ENCODE peak calls at places on chromosomes 16 and 17, in five cellular contexts. One of them, this sample, is unnamed. For H3K9me3, the result is how much of the 10 kb centered on the place peaks cover.

GRCh38 chr16:23842137-23842600 is 6.4 kb downstream of the PRKCB start:
- DNase-seq in fibroblast of lung: no peak
- DNase-seq in SJCRH30: no peak
- DNase-seq in CD8-positive, alpha-beta T cell: no peak
- DNase-seq in T-helper 17 cell: no peak
- DNase-seq in this sample: no peak

GRCh38 chr16:80716564-80717139 is 87.7 kb downstream of the CDYL2 start:
- DNase-seq in fibroblast of lung: no peak
- DNase-seq in SJCRH30: no peak
- DNase-seq in CD8-positive, alpha-beta T cell: no peak
- DNase-seq in T-helper 17 cell: no peak
- DNase-seq in this sample: no peak

GRCh38 chr17:57626520-57627210 is 118.4 kb downstream of the CCDC182 start:
- DNase-seq in fibroblast of lung: no peak
- DNase-seq in SJCRH30: no peak
- DNase-seq in CD8-positive, alpha-beta T cell: no peak
- DNase-seq in T-helper 17 cell: no peak
- DNase-seq in this sample: no peak

GRCh38 chr17:42179911-42180410 is 981 bp downstream of the KCNH4 start:
- DNase-seq in fibroblast of lung: peak
- DNase-seq in SJCRH30: peak
- DNase-seq in CD8-positive, alpha-beta T cell: no peak
- DNase-seq in T-helper 17 cell: no peak
- DNase-seq in this sample: peak

GRCh38 chr17:42881768-42882565 is 18.6 kb upstream of the G6PC1 start:
- DNase-seq in fibroblast of lung: no peak
- DNase-seq in SJCRH30: no peak
- DNase-seq in CD8-positive, alpha-beta T cell: no peak
- DNase-seq in T-helper 17 cell: no peak
- DNase-seq in this sample: no peak

GRCh38 chr16:70699696-70700095 is 13.8 kb upstream of the MTSS2 start:
- DNase-seq in fibroblast of lung: no peak
- DNase-seq in SJCRH30: no peak
- DNase-seq in CD8-positive, alpha-beta T cell: no peak
- DNase-seq in T-helper 17 cell: no peak
- DNase-seq in this sample: no peak

GRCh38 chr16:56349086-56349415 is 76.3 kb downstream of the AMFR start:
- DNase-seq in fibroblast of lung: no peak
- DNase-seq in SJCRH30: no peak
- DNase-seq in CD8-positive, alpha-beta T cell: no peak
- DNase-seq in T-helper 17 cell: no peak
- DNase-seq in this sample: no peak

GRCh38 chr17:69710926-69711325 is 296.4 kb downstream of the MAP2K6 start:
- DNase-seq in fibroblast of lung: no peak
- DNase-seq in SJCRH30: no peak
- DNase-seq in CD8-positive, alpha-beta T cell: no peak
- DNase-seq in T-helper 17 cell: no peak
- DNase-seq in this sample: no peak

GRCh38 chr17:3636908-3637373 is 381 bp downstream of the CTNS start:
- DNase-seq in fibroblast of lung: no peak
- DNase-seq in SJCRH30: no peak
- DNase-seq in CD8-positive, alpha-beta T cell: no peak
- DNase-seq in T-helper 17 cell: no peak
- DNase-seq in this sample: peak

GRCh38 chr16:19694989-19695388 is 23.0 kb downstream of the KNOP1 start:
- DNase-seq in fibroblast of lung: no peak
- DNase-seq in SJCRH30: no peak
- DNase-seq in CD8-positive, alpha-beta T cell: no peak
- DNase-seq in T-helper 17 cell: no peak
- DNase-seq in this sample: no peak

GRCh38 chr16:49023095-49023494 is 258.5 kb downstream of the CBLN1 start:
- DNase-seq in fibroblast of lung: peak
- DNase-seq in SJCRH30: peak
- DNase-seq in CD8-positive, alpha-beta T cell: no peak
- DNase-seq in T-helper 17 cell: no peak
- DNase-seq in this sample: no peak

GRCh38 chr16:77965346-77965745 is 57.0 kb upstream of the CLEC3A start:
- DNase-seq in fibroblast of lung: no peak
- DNase-seq in SJCRH30: no peak
- DNase-seq in CD8-positive, alpha-beta T cell: no peak
- DNase-seq in T-helper 17 cell: no peak
- DNase-seq in this sample: no peak

GRCh38 chr17:76537578-76538280 is at the start of gene CYGB:
- DNase-seq in fibroblast of lung: peak
- DNase-seq in SJCRH30: no peak
- DNase-seq in CD8-positive, alpha-beta T cell: no peak
- DNase-seq in T-helper 17 cell: no peak
- DNase-seq in this sample: peak

GRCh38 chr16:49602201-49603041 is 228.8 kb downstream of the C16orf78 start:
- DNase-seq in fibroblast of lung: no peak
- DNase-seq in SJCRH30: no peak
- DNase-seq in CD8-positive, alpha-beta T cell: no peak
- DNase-seq in T-helper 17 cell: no peak
- DNase-seq in this sample: peak

GRCh38 chr16:12470311-12471229 is 333.1 kb downstream of the CPPED1 start:
- DNase-seq in fibroblast of lung: peak
- DNase-seq in SJCRH30: no peak
- DNase-seq in CD8-positive, alpha-beta T cell: no peak
- DNase-seq in T-helper 17 cell: no peak
- DNase-seq in this sample: peak

GRCh38 chr16:77624085-77624484 is 98.2 kb upstream of the NUDT7 start:
- DNase-seq in fibroblast of lung: no peak
- DNase-seq in SJCRH30: no peak
- DNase-seq in CD8-positive, alpha-beta T cell: no peak
- DNase-seq in T-helper 17 cell: no peak
- DNase-seq in this sample: no peak

GRCh38 chr17:77297693-77298666 is 157.2 kb downstream of the SEC14L1 start:
- DNase-seq in fibroblast of lung: no peak
- DNase-seq in SJCRH30: no peak
- DNase-seq in CD8-positive, alpha-beta T cell: no peak
- DNase-seq in T-helper 17 cell: no peak
- DNase-seq in this sample: no peak

GRCh38 chr17:7322520-7323194 is 6.5 kb downstream of the NEURL4 start:
- DNase-seq in fibroblast of lung: no peak
- DNase-seq in SJCRH30: no peak
- DNase-seq in CD8-positive, alpha-beta T cell: no peak
- DNase-seq in T-helper 17 cell: no peak
- DNase-seq in this sample: no peak

GRCh38 chr16:48534601-48535340 is 75.2 kb downstream of the N4BP1 start:
- DNase-seq in fibroblast of lung: no peak
- DNase-seq in SJCRH30: no peak
- DNase-seq in CD8-positive, alpha-beta T cell: no peak
- DNase-seq in T-helper 17 cell: no peak
- DNase-seq in this sample: no peak

GRCh38 chr17:66526827-66527226 is 224.4 kb downstream of the PRKCA start:
- DNase-seq in fibroblast of lung: no peak
- DNase-seq in SJCRH30: peak
- DNase-seq in CD8-positive, alpha-beta T cell: no peak
- DNase-seq in T-helper 17 cell: no peak
- DNase-seq in this sample: no peak

GRCh38 chr16:19499481-19499880 is 22.4 kb downstream of the GDE1 start:
- DNase-seq in fibroblast of lung: no peak
- DNase-seq in SJCRH30: no peak
- DNase-seq in CD8-positive, alpha-beta T cell: no peak
- DNase-seq in T-helper 17 cell: no peak
- DNase-seq in this sample: no peak

GRCh38 chr17:36594626-36595401 is 3.1 kb downstream of the DHRS11 start:
- DNase-seq in fibroblast of lung: no peak
- DNase-seq in SJCRH30: no peak
- DNase-seq in CD8-positive, alpha-beta T cell: no peak
- DNase-seq in T-helper 17 cell: no peak
- DNase-seq in this sample: no peak

GRCh38 chr16:14375132-14375491 is 254.9 kb downstream of the PARN start:
- DNase-seq in fibroblast of lung: no peak
- DNase-seq in SJCRH30: no peak
- DNase-seq in CD8-positive, alpha-beta T cell: no peak
- DNase-seq in T-helper 17 cell: no peak
- DNase-seq in this sample: peak

GRCh38 chr17:64326420-64327054 is 63.5 kb upstream of the TEX2 start:
- DNase-seq in fibroblast of lung: peak
- DNase-seq in SJCRH30: no peak
- DNase-seq in CD8-positive, alpha-beta T cell: no peak
- DNase-seq in T-helper 17 cell: no peak
- DNase-seq in this sample: peak

GRCh38 chr17:57195790-57196460 is 60.4 kb upstream of the MSI2 start:
- DNase-seq in fibroblast of lung: peak
- DNase-seq in SJCRH30: no peak
- DNase-seq in CD8-positive, alpha-beta T cell: no peak
- DNase-seq in T-helper 17 cell: no peak
- DNase-seq in this sample: no peak

GRCh38 chr17:63402808-63403207 is 43.3 kb downstream of the CYB561 start:
- DNase-seq in fibroblast of lung: peak
- DNase-seq in SJCRH30: peak
- DNase-seq in CD8-positive, alpha-beta T cell: no peak
- DNase-seq in T-helper 17 cell: no peak
- DNase-seq in this sample: peak

GRCh38 chr16:3874242-3874641 is 6.3 kb downstream of the CREBBP start:
- DNase-seq in fibroblast of lung: no peak
- DNase-seq in SJCRH30: no peak
- DNase-seq in CD8-positive, alpha-beta T cell: no peak
- DNase-seq in T-helper 17 cell: no peak
- DNase-seq in this sample: no peak

GRCh38 chr17:27224526-27225315 is 69.2 kb upstream of the WSB1 start:
- DNase-seq in fibroblast of lung: peak
- DNase-seq in SJCRH30: no peak
- DNase-seq in CD8-positive, alpha-beta T cell: no peak
- DNase-seq in T-helper 17 cell: no peak
- DNase-seq in this sample: no peak

GRCh38 chr16:75169899-75170405 is 21.6 kb downstream of the ZFP1 start:
- DNase-seq in fibroblast of lung: no peak
- DNase-seq in SJCRH30: no peak
- DNase-seq in CD8-positive, alpha-beta T cell: no peak
- DNase-seq in T-helper 17 cell: no peak
- DNase-seq in this sample: no peak

GRCh38 chr16:75179208-75179607 is 27.8 kb downstream of the CTRB2 start:
- DNase-seq in fibroblast of lung: no peak
- DNase-seq in SJCRH30: no peak
- DNase-seq in CD8-positive, alpha-beta T cell: no peak
- DNase-seq in T-helper 17 cell: no peak
- DNase-seq in this sample: no peak

GRCh38 chr16:75176926-75177325 is 28.6 kb downstream of the ZFP1 start:
- DNase-seq in fibroblast of lung: no peak
- DNase-seq in SJCRH30: no peak
- DNase-seq in CD8-positive, alpha-beta T cell: no peak
- DNase-seq in T-helper 17 cell: no peak
- DNase-seq in this sample: no peak

GRCh38 chr16:75172578-75172977 is 24.3 kb downstream of the ZFP1 start:
- DNase-seq in fibroblast of lung: no peak
- DNase-seq in SJCRH30: no peak
- DNase-seq in CD8-positive, alpha-beta T cell: no peak
- DNase-seq in T-helper 17 cell: no peak
- DNase-seq in this sample: no peak

DNA sequence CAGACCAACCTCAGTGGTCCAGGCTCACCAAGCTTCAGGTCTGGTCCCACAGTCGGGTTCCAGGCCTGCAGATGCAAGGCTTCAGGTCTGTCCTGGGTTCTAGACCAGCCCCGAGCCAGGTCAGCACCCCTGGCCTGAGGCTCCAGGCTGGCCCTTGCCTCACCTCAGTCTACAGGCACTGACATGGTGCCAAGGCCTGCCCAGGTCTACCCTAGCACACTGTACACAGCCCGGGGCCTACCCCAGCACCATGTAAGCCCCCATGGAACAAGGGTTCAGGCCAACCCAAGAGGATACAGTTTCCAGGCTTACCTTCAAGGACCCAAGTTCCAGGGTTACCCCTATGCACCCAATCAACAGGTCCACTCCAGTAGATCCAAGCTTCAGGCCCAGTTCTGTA is 26.8 kb downstream of the ZFP1 start:
- DNase-seq in fibroblast of lung: no peak
- DNase-seq in SJCRH30: no peak
- DNase-seq in CD8-positive, alpha-beta T cell: no peak
- DNase-seq in T-helper 17 cell: no peak
- DNase-seq in this sample: no peak
- H3K9me3 ChIP-seq in fibroblast of lung: under half
- H3K9me3 ChIP-seq in SJCRH30: under half
- H3K9me3 ChIP-seq in CD8-positive, alpha-beta T cell: under half
- H3K9me3 ChIP-seq in T-helper 17 cell: under half
- H3K9me3 ChIP-seq in this sample: half or more

DNA sequence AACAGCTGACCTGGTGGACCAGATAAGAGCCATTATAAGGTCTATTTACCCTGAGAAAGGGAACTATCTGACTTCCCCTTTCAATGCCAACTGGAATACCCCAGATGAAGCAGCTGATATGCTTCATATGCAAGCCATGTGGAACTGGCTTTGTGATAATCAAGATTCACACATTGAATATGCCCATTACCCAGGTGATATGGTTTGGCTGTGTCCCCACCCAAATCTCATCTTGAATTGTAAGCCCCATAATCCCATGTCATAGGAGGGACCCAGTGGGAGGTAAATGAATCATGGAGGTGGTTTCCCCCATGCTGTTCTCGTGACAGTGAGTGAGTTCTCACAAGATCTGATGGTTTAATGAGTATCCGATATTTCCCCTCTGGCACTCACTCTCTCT is 42.1 kb downstream of the IKZF3 start:
- DNase-seq in fibroblast of lung: no peak
- DNase-seq in SJCRH30: no peak
- DNase-seq in CD8-positive, alpha-beta T cell: no peak
- DNase-seq in T-helper 17 cell: no peak
- DNase-seq in this sample: no peak
- H3K9me3 ChIP-seq in fibroblast of lung: under half
- H3K9me3 ChIP-seq in SJCRH30: under half
- H3K9me3 ChIP-seq in CD8-positive, alpha-beta T cell: under half
- H3K9me3 ChIP-seq in T-helper 17 cell: under half
- H3K9me3 ChIP-seq in this sample: under half

DNA sequence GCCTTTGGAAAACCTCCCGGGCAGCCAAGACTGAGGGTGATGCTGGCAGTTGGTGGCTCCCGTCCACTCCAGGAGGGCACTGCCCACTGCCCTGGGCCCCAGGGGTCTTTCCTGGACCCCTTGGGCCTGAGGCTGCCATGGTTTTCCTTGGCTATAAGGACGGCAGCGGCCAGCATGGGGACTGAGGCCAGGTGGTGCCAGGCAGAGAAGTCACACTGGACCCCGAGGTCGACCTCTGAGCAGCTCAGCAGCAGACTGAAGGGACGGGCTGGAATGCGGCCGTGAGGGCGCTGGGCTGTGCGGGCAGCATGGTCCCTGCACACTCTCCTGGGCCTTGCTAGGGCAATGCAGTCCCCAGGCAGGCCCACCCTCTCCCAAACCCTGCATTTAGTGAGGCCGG is 55.6 kb upstream of the GNG13 start:
- DNase-seq in fibroblast of lung: no peak
- DNase-seq in SJCRH30: no peak
- DNase-seq in CD8-positive, alpha-beta T cell: no peak
- DNase-seq in T-helper 17 cell: no peak
- DNase-seq in this sample: no peak
- H3K9me3 ChIP-seq in fibroblast of lung: under half
- H3K9me3 ChIP-seq in SJCRH30: under half
- H3K9me3 ChIP-seq in CD8-positive, alpha-beta T cell: under half
- H3K9me3 ChIP-seq in T-helper 17 cell: under half
- H3K9me3 ChIP-seq in this sample: under half

DNA sequence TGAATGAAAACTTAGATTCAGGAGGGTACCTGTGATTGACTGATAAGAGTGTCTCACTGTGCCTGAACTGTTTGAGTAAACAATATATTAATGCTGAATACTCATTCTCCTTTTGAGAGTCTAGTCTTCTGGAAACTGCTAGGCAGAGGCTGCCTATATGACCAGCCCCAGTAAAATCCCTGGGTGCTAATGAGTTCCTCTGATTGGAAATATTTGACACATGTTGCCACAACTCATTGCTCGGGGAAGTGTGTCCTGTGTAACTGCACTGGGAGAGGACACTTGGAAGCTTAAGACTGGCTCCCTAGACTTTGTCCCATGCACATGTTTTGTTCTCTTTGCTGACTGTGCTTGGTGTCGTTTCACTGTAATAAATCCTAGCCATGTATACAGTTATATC is 108.7 kb upstream of the NACA2 start:
- DNase-seq in fibroblast of lung: no peak
- DNase-seq in SJCRH30: no peak
- DNase-seq in CD8-positive, alpha-beta T cell: no peak
- DNase-seq in T-helper 17 cell: no peak
- DNase-seq in this sample: no peak
- H3K9me3 ChIP-seq in fibroblast of lung: under half
- H3K9me3 ChIP-seq in SJCRH30: under half
- H3K9me3 ChIP-seq in CD8-positive, alpha-beta T cell: under half
- H3K9me3 ChIP-seq in T-helper 17 cell: under half
- H3K9me3 ChIP-seq in this sample: under half

This sample was measured in adipocyte.